ENCODE peak calls at places on chromosomes 16 and 17, in eight cellular contexts. K, F, O, N, E, B, C and X are unnamed samples.

GRCh38 chr17:71409137-71409536 is 711.7 kb upstream of the SOX9 start:
- DNase-seq in E (no peak), F (no peak), O (no peak), C (no peak), B (no peak), K (no peak), N (peak; percentile 43), X (no peak)

GRCh38 chr17:27646232-27646631 is 15.2 kb downstream of the LGALS9 start:
- DNase-seq in E (no peak), N (no peak), O (no peak), C (no peak), F (no peak), B (no peak), K (no peak), X (no peak)

GRCh38 chr17:40253565-40253964 is 34.1 kb upstream of the CDC6 start:
- DNase-seq in F (no peak), K (no peak), N (no peak), B (no peak), C (no peak), E (no peak), O (peak; percentile 18), X (no peak)

GRCh38 chr17:4574448-4575045 is 9.8 kb upstream of the SMTNL2 start:
- DNase-seq in B (no peak), F (no peak), N (no peak), E (no peak), K (no peak), C (no peak), O (no peak), X (no peak)

GRCh38 chr17:42325026-42325425 is 36.7 kb downstream of the STAT5A start:
- DNase-seq in C (no peak), N (peak; percentile 85), B (peak; percentile 56), E (no peak), O (peak; percentile 89), K (peak; percentile 75), F (no peak), X (peak; percentile 92)

GRCh38 chr17:45170280-45170975 is 8.8 kb downstream of the HEXIM2 start:
- DNase-seq in O (no peak), F (no peak), E (no peak), C (peak; percentile 26), N (no peak), K (no peak), B (no peak), X (no peak)

GRCh38 chr16:86363057-86363490 is 147.3 kb upstream of the FOXF1 start:
- DNase-seq in O (peak; percentile 97), K (peak; percentile 42), E (no peak), F (no peak), C (no peak), N (no peak), B (peak; percentile 75), X (peak; percentile 97)

GRCh38 chr17:69608808-69609494 is 194.5 kb downstream of the MAP2K6 start:
- DNase-seq in N (peak; percentile 60), F (peak; percentile 24), B (peak; percentile 82), O (peak; percentile 99), C (no peak), E (peak; percentile 21), K (peak; percentile 42), X (peak; percentile 98)

GRCh38 chr17:36920032-36921000 is 17.0 kb upstream of the LHX1 start:
- DNase-seq in O (no peak), K (no peak), F (no peak), E (no peak), N (peak; percentile 84), C (no peak), B (no peak), X (peak; percentile 70)

GRCh38 chr17:75241996-75242460 is 19.4 kb downstream of the GGA3 start:
- DNase-seq in F (no peak), B (no peak), N (no peak), K (no peak), O (peak; percentile 62), C (no peak), E (no peak), X (peak; percentile 43)

GRCh38 chr17:27523712-27524111 is 67.5 kb downstream of the KSR1 start:
- DNase-seq in B (no peak), K (no peak), E (no peak), F (no peak), C (no peak), O (no peak), N (no peak), X (no peak)

GRCh38 chr17:13601776-13602551 is at the start of gene HS3ST3A1:
- DNase-seq in O (peak; percentile 85), B (peak; percentile 67), K (peak; percentile 61), F (no peak), N (no peak), E (no peak), C (peak; percentile 93), X (peak; percentile 88)

GRCh38 chr17:64061157-64061898 is 40.9 kb upstream of the ICAM2 start:
- DNase-seq in N (no peak), B (no peak), K (no peak), O (no peak), E (no peak), C (no peak), F (no peak), X (no peak)

GRCh38 chr16:64397945-64398508 is 723.8 kb downstream of the CDH11 start:
- DNase-seq in E (no peak), O (no peak), F (no peak), N (no peak), K (no peak), C (no peak), B (no peak), X (peak; percentile 75)

GRCh38 chr16:88770459-88771293 is 14.3 kb downstream of the PIEZO1 start:
- DNase-seq in N (peak; percentile 45), C (peak; percentile 99), K (no peak), E (no peak), F (no peak), B (no peak), O (no peak), X (peak; percentile 80)

GRCh38 chr16:88505405-88506082 is 52.5 kb downstream of the ZFPM1 start:
- DNase-seq in K (no peak), B (no peak), F (no peak), C (peak; percentile 32), E (no peak), O (no peak), N (peak; percentile 75), X (no peak)

GRCh38 chr17:57035971-57036481 is 49.0 kb upstream of the AKAP1 start:
- DNase-seq in B (no peak), E (no peak), O (no peak), C (no peak), N (no peak), F (peak; percentile 57), K (no peak), X (no peak)

GRCh38 chr17:17161121-17161520 is 45.0 kb downstream of the PLD6 start:
- DNase-seq in E (no peak), F (no peak), K (no peak), O (no peak), N (no peak), B (no peak), C (no peak), X (no peak)

GRCh38 chr17:37292429-37293139 is 83.2 kb upstream of the C17orf78 start:
- DNase-seq in F (no peak), B (no peak), O (peak; percentile 64), E (no peak), K (no peak), C (peak; percentile 87), N (no peak), X (no peak)

GRCh38 chr16:2752850-2753522 is 548 bp downstream of the SRRM2 start:
- DNase-seq in N (peak; percentile 90), K (peak; percentile 89), O (peak; percentile 75), F (peak; percentile 66), B (no peak), E (peak; percentile 65), C (peak; percentile 87), X (peak; percentile 45)

DNA sequence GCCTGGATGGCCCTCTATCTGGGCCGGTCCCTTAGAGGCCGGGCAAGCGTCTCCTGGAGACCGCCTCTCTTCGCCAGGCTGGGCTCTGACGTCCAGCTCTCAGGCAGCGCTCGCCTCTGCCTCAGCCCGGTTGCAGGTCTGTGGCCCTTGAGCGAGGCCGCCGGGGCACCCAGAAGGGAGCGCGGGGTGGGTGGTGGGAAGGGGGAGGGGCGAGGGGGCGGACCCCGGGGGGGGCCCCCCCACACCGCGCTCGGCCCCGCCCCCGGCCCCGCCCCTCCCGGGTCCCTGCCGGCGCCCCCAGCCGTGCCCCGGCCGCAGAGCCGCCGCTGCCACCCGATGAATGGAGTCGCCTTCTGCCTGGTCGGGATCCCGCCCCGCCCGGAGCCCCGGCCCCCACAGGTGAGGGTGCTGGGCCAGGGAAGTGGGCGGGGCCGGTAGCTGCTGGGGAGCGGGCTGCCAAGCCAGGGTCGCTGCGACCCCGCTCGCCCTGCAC is at the start of gene ARHGAP23:
- DNase-seq in E (peak; percentile 57), K (peak; percentile 83), N (peak; percentile 57), B (no peak), C (peak; percentile 79), F (no peak), O (peak; percentile 76), X (peak; percentile 50)
- H3K4me3 ChIP-seq in E (peak within 1 kb of the TSS; percentile 76), K (peak within 1 kb of the TSS; percentile 97), N (peak within 1 kb of the TSS; percentile 90), B (peak within 1 kb of the TSS; percentile 67), C (peak within 1 kb of the TSS; percentile 73), F (peak within 1 kb of the TSS; percentile 65), O (peak within 1 kb of the TSS; percentile 63), X (peak within 1 kb of the TSS; percentile 71)

GRCh38 chr16:82832861-82833260 is 206.1 kb downstream of the CDH13 start:
- DNase-seq in N (no peak), B (peak; percentile 55), C (no peak), F (no peak), K (no peak), O (peak; percentile 90), E (no peak), X (peak; percentile 72)
- H3K4me3 ChIP-seq in N (no peak overlapping the region), B (no peak overlapping the region), C (no peak overlapping the region), F (no peak overlapping the region), K (no peak overlapping the region), O (no peak overlapping the region), E (no peak overlapping the region), X (no peak overlapping the region)

GRCh38 chr17:35449371-35449931 is 885 bp upstream of the SLFN13 start:
- DNase-seq in B (no peak), F (no peak), N (no peak), E (peak; percentile 21), C (peak; percentile 91), O (no peak), K (peak; percentile 63), X (peak; percentile 27)
- H3K4me3 ChIP-seq in B (no peak overlapping the region), F (no peak overlapping the region), N (no peak overlapping the region), E (peak overlapping the region; percentile 31), C (peak overlapping the region; percentile 85), O (no peak overlapping the region), K (peak overlapping the region; percentile 27), X (no peak overlapping the region)

GRCh38 chr17:74210191-74211140 is 2.9 kb upstream of the TTYH2 start:
- DNase-seq in B (no peak), O (peak; percentile 51), F (no peak), E (peak; percentile 58), N (peak; percentile 69), C (peak; percentile 73), K (no peak), X (peak; percentile 65)
- H3K4me3 ChIP-seq in B (peak overlapping the region; percentile 61), O (no peak overlapping the region), F (no peak overlapping the region), E (no peak overlapping the region), N (no peak overlapping the region), C (no peak overlapping the region), K (no peak overlapping the region), X (no peak overlapping the region)